ENCODE peak calls at places on chromosome X, in seven cellular contexts. X is GM12878, D is K562, H is HCT116, S is HepG2, F is SK-N-SH, R is H1. M is an unnamed sample.

GRCh38 chrX:13373807-13374187 is 53.9 kb upstream of the ATXN3L start:
- DNase-seq in R (no peak), D (peak; percentile 20), H (no peak), X (no peak), S (no peak), F (no peak), M (no peak)

GRCh38 chrX:38154340-38154739 is 66.3 kb downstream of the SRPX start:
- DNase-seq in S (peak; percentile 2), H (no peak), X (no peak), F (no peak), R (no peak), D (no peak), M (no peak)

GRCh38 chrX:5236749-5237148 is 991.9 kb downstream of the NLGN4X start:
- DNase-seq in H (no peak), X (no peak), R (no peak), D (no peak), S (no peak), F (no peak), M (no peak)

GRCh38 chrX:49230500-49231232 is 2.5 kb downstream of the CACNA1F start:
- DNase-seq in D (peak; percentile 88), X (no peak), R (peak; percentile 78), F (no peak), H (no peak), S (peak; percentile 9), M (peak; percentile 78)

GRCh38 chrX:20265726-20266681 is 705 bp downstream of the RPS6KA3 start:
- DNase-seq in D (peak; percentile 27), F (peak; percentile 56), H (no peak), R (peak; percentile 45), X (no peak), S (no peak), M (no peak)

GRCh38 chrX:133159205-133159604 is 58.9 kb downstream of the TFDP3 start:
- DNase-seq in D (no peak), H (no peak), F (no peak), X (no peak), R (no peak), S (peak; percentile 7), M (no peak)

GRCh38 chrX:70508296-70508911 is 63.8 kb downstream of the DLG3 start:
- DNase-seq in X (no peak), H (no peak), F (no peak), D (peak; percentile 8), S (peak; percentile 44), R (no peak), M (no peak)

GRCh38 chrX:78979789-78980464 is 34.7 kb downstream of the P2RY10 start:
- DNase-seq in S (no peak), H (no peak), F (no peak), X (peak; percentile 84), D (no peak), R (no peak), M (no peak)

GRCh38 chrX:40778861-40779575 is 43.7 kb upstream of the MED14 start:
- DNase-seq in H (peak; percentile 36), D (no peak), R (no peak), S (no peak), X (no peak), F (no peak), M (no peak)

GRCh38 chrX:134642394-134642793 is 15.9 kb downstream of the PLAC1 start:
- DNase-seq in R (no peak), X (no peak), F (no peak), S (no peak), H (no peak), D (no peak), M (no peak)

GRCh38 chrX:80817002-80817401 is 7.3 kb upstream of the BRWD3 start:
- DNase-seq in F (no peak), H (no peak), D (no peak), X (no peak), S (no peak), R (no peak), M (no peak)

GRCh38 chrX:136589966-136590365 is 58.0 kb downstream of the VGLL1 start:
- DNase-seq in X (no peak), D (no peak), S (no peak), R (no peak), H (no peak), F (no peak), M (no peak)

GRCh38 chrX:23228950-23229448 is 105.7 kb upstream of the PTCHD1 start:
- DNase-seq in D (no peak), F (no peak), R (no peak), X (no peak), H (no peak), S (no peak), M (no peak)

GRCh38 chrX:1592128-1592862 is 891 bp downstream of the AKAP17A start:
- DNase-seq in H (no peak), R (peak; percentile 49), S (peak; percentile 25), F (peak; percentile 50), X (no peak), D (peak; percentile 47), M (no peak)

GRCh38 chrX:150365051-150365952 is 2.2 kb downstream of the MAMLD1 start:
- DNase-seq in S (no peak), R (peak; percentile 83), H (peak; percentile 35), X (no peak), D (peak; percentile 34), F (peak; percentile 78), M (peak; percentile 25)

GRCh38 chrX:150361777-150362351 is 1.3 kb upstream of the MAMLD1 start:
- DNase-seq in H (no peak), X (no peak), R (peak; percentile 47), S (no peak), F (peak; percentile 40), D (no peak), M (no peak)

GRCh38 chrX:150362599-150363481 is at the start of gene MAMLD1:
- DNase-seq in D (peak; percentile 49), S (no peak), H (peak; percentile 51), F (peak; percentile 53), R (peak; percentile 47), X (no peak), M (no peak)

GRCh38 chrX:150364347-150365050 is 1.4 kb downstream of the MAMLD1 start:
- DNase-seq in S (no peak), X (no peak), H (no peak), D (no peak), F (peak; percentile 59), R (peak; percentile 45), M (no peak)

DNA sequence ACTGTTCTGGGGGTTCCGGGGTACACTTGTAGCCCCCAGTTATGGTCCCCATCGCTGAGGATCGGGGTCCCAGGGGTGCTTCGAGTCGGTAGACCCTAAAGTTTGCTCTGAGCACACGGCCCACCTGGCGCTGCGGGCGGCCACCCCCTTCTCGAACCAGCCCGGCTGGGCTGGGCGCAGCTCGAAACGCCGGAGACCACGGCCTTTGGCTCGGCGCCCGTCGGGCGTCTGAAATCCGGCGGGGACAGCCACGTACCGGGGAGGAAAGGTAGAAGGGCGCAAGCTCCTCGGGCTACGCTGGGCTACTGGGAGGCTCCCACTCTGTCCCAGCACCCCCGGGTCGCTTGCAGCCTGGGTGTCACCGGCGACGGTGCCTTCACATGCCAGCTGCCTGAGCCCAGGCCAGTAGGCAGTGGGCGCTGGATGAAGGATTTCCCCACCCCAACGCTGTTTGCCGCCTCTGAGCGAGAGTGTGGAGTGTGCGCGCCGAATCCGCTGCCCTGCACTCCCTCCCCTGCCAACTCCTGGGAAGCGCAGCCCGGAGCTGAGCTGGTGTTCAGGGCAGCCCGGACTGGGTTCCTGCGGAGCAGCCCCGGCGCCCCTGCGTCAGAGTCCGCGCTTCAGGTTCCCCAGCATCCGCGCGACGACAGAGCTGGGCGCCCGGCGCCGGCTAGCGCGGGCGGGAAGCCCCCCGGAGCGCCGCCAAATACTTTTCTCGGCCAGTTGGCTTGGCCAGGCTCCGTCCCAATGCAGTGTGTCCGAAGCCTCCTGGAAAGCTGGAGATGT is 637 bp downstream of the MAMLD1 start:
- DNase-seq in F (peak; percentile 69), S (no peak), X (no peak), R (peak; percentile 50), D (no peak), H (no peak), M (no peak)
- TF ChIP-seq JUND in F (no peak), S (no peak), X (no peak), R (no peak), D (no peak), H (no peak), M (no peak)

DNA sequence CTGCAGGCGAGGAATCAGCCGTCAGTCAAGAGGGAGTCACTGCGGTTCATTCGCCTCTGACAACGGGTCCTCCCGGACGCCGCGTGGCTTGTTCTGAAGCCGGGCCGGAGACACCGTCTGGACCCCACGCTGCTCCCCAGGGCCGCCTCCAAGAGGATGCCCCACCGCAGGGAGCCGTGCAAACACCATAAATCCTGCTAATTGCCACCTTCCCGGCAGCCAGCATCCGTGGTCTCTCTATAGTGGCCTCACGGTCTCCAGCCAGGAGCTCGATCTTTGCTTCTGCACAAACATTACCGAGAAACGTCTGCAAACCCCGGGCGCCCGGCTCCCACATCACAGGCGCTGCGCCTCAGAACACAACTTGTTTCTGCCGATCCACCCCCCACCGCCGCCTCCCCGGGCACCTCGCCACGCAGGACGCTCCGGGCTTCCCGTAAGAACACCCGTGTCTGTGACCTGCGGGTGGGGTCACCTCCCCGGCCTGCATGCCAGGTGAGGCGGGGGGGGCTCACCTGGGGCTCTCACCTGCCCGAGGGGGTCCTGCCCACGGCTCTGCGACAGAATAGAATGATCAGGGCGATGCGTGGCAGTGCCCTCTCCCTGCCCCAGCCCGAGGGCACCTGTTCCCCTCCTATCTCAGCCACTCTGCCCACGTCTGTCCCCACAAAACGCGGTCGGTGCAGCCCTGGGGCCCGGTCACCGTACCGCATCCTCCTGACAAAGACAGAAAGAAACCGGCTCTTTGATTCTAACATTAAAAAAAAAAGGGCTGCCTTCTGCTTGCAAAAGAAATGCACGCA is 32.4 kb upstream of the PPP2R3B start:
- DNase-seq in H (no peak), R (no peak), S (no peak), D (no peak), F (no peak), X (no peak), M (no peak)
- TF ChIP-seq JUND in H (no peak), R (no peak), S (no peak), D (no peak), F (no peak), X (no peak), M (no peak)

DNA sequence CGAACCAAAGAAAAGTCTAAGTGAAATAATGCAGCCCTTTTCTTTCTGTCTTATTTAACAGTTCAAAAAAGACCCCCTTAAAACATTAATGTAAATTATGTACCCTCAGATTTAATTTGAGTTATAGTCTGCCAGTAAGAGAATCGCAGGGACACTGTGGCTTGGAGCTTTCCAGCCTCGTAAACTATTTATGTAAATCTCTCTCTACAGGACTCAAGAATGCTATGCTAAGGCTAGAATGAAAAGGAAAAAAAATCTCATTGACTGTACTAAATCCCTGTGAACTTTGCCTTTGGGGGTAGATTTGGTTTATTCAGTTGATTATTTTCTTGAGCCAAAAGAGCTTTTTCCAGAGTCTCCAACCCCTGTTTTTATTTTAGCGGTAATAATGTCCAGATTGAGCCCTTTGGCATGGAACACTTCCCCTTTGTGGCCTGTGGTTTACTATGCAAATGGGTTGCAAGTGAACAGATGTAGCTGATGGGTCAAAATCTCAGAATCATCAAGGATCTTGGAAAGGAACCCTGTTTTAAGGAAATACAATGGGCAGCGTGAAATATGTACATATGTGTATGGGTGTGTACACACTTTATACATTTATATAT is 73.0 kb downstream of the FAM9B start:
- DNase-seq in H (no peak), S (no peak), X (no peak), R (no peak), D (no peak), F (no peak), M (no peak)
- TF ChIP-seq JUND in H (no peak), S (no peak), X (no peak), R (no peak), D (no peak), F (no peak), M (no peak)

DNA sequence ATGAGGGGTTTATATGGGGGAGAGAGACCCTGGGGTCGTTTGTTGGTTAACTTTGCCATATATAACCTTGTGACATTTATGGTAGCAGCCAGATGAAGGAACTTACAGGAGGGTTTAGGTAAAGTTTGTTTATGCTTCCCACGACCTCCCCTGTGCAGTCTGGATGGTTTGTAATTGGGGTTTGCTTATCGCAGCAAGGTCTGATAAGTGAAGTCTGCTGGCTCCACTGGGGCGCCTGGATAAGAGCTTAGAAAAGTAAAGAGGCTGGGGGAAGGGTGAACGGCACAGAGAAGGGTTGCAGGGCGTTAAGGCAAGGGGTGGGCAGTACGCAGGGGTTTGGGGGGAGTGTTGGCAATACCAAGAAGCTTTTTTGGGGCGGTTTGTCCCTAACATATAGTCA is 98.7 kb downstream of the KDM6A start:
- DNase-seq in D (peak; percentile 69), X (no peak), R (no peak), H (no peak), F (peak; percentile 15), S (no peak), M (no peak)
- TF ChIP-seq JUND in D (no peak), X (no peak), R (no peak), H (no peak), F (no peak), S (no peak), M (no peak)